ENCODE peak calls at places on chromosomes 6 and 20, in seven cellular contexts. A is IMR-90, P is K562, Q is GM12878, U is H1, L is HepG2, J is endothelial cell of umbilical vein. Z is an unnamed sample.

GRCh38 chr6:1593958-1594314 is 15.8 kb upstream of the FOXC1 start:
- DNase-seq in Q (no peak), A (no peak), J (no peak), L (no peak), U (no peak), P (no peak), Z (no peak)

GRCh38 chr6:12749531-12750379 is 33.2 kb downstream of the PHACTR1 start:
- DNase-seq in L (no peak), P (no peak), J (no peak), U (peak), A (no peak), Q (no peak), Z (no peak)

GRCh38 chr6:167851349-167851952 is 24.7 kb downstream of the AFDN start:
- DNase-seq in P (no peak), U (no peak), L (no peak), Q (no peak), J (no peak), A (no peak), Z (no peak)

GRCh38 chr6:17013701-17014100 is 88.1 kb upstream of the STMND1 start:
- DNase-seq in P (no peak), A (peak), Q (no peak), U (no peak), J (peak), L (no peak), Z (no peak)

GRCh38 chr20:56974499-56975250 is 291.8 kb downstream of the BMP7 start:
- DNase-seq in P (peak), J (no peak), L (peak), A (peak), Q (no peak), U (peak), Z (peak)

GRCh38 chr20:33423141-33423834 is 20.3 kb downstream of the SNTA1 start:
- DNase-seq in U (no peak), L (no peak), J (no peak), Q (no peak), A (peak), P (peak), Z (no peak)

GRCh38 chr6:142316791-142317368 is 15.1 kb downstream of the ADGRG6 start:
- DNase-seq in L (no peak), U (no peak), A (no peak), P (no peak), Q (no peak), J (no peak), Z (no peak)

GRCh38 chr6:149723771-149724417 is 6.0 kb upstream of the LATS1 start:
- DNase-seq in Q (no peak), P (peak), U (no peak), J (peak), A (peak), L (peak), Z (peak)

GRCh38 chr6:52672422-52673025 is 1.6 kb downstream of the TMEM14A start:
- DNase-seq in L (no peak), Q (no peak), J (no peak), A (peak), U (no peak), P (peak), Z (peak)

GRCh38 chr20:36408219-36408618 is 102.1 kb downstream of the DLGAP4 start:
- DNase-seq in J (peak), P (no peak), U (no peak), L (peak), Q (no peak), A (peak), Z (no peak)

GRCh38 chr20:45933231-45934045 is 1.0 kb upstream of the PCIF1 start:
- DNase-seq in L (peak), U (peak), J (peak), A (peak), P (peak), Q (peak), Z (peak)

GRCh38 chr6:145139451-145139850 is 595.9 kb downstream of the EPM2A start:
- DNase-seq in A (peak), J (no peak), L (no peak), Q (no peak), P (no peak), U (no peak), Z (no peak)

GRCh38 chr6:33075568-33076405 is at the start of gene HLA-DPB1:
- DNase-seq in L (peak), A (peak), Q (peak), U (no peak), P (peak), J (peak), Z (peak)

GRCh38 chr6:88708197-88708744 is 255.1 kb downstream of the RNGTT start:
- DNase-seq in P (no peak), L (peak), A (no peak), U (no peak), J (no peak), Q (no peak), Z (no peak)

GRCh38 chr6:157493576-157493975 is 112.6 kb downstream of the ZDHHC14 start:
- DNase-seq in Q (no peak), A (no peak), L (no peak), J (no peak), U (no peak), P (no peak), Z (no peak)

GRCh38 chr20:21342656-21343345 is 39.7 kb downstream of the XRN2 start:
- DNase-seq in A (peak), U (no peak), J (peak), L (no peak), P (no peak), Q (no peak), Z (no peak)

GRCh38 chr6:107704377-107705013 is 119.6 kb downstream of the SCML4 start:
- DNase-seq in J (peak), L (peak), A (peak), U (no peak), Q (no peak), P (peak), Z (peak)

GRCh38 chr20:9302073-9302425 is 212.3 kb upstream of the LAMP5 start:
- DNase-seq in A (no peak), U (no peak), P (no peak), L (no peak), Q (no peak), J (no peak), Z (no peak)

GRCh38 chr20:57071283-57071701 is 195.1 kb downstream of the BMP7 start:
- DNase-seq in J (no peak), P (no peak), A (no peak), L (no peak), U (peak), Q (no peak), Z (no peak)

GRCh38 chr20:768426-768978 is at the start of gene SLC52A3:
- DNase-seq in P (peak), A (no peak), J (no peak), U (peak), Q (no peak), L (peak), Z (peak)

GRCh38 chr20:48180637-48181036 is 395.4 kb upstream of the SULF2 start:
- DNase-seq in U (no peak), Q (no peak), J (peak), L (peak), A (peak), P (no peak), Z (no peak)

GRCh38 chr6:19153270-19153980 is 683.7 kb upstream of the ID4 start:
- DNase-seq in P (no peak), L (no peak), U (no peak), A (no peak), Q (no peak), J (no peak), Z (no peak)

GRCh38 chr6:40352006-40352405 is 235.2 kb downstream of the LRFN2 start:
- DNase-seq in U (no peak), L (no peak), J (no peak), P (no peak), A (no peak), Q (no peak), Z (no peak)

GRCh38 chr6:2197177-2197671 is 48.2 kb downstream of the GMDS start:
- DNase-seq in Q (no peak), L (no peak), A (peak), J (peak), U (no peak), P (no peak), Z (peak)

GRCh38 chr20:53750827-53751393 is 157.3 kb upstream of the ZNF217 start:
- DNase-seq in U (no peak), Q (peak), A (peak), L (no peak), P (no peak), J (peak), Z (no peak)

GRCh38 chr20:53753880-53754459 is 160.3 kb upstream of the ZNF217 start:
- DNase-seq in U (no peak), L (peak), P (no peak), A (no peak), Q (no peak), J (no peak), Z (no peak)

GRCh38 chr20:53752583-53752970 is 158.9 kb upstream of the ZNF217 start:
- DNase-seq in A (no peak), J (no peak), P (no peak), Q (no peak), L (no peak), U (no peak), Z (no peak)

GRCh38 chr20:53751394-53752368 is 158.0 kb upstream of the ZNF217 start:
- DNase-seq in Q (peak), J (peak), P (no peak), A (no peak), L (no peak), U (no peak), Z (no peak)

GRCh38 chr20:53752971-53753879 is 159.6 kb upstream of the ZNF217 start:
- DNase-seq in Q (no peak), J (no peak), U (no peak), A (peak), L (no peak), P (peak), Z (no peak)
- TF ChIP-seq POLR2A in Q (no peak), J (no peak), U (peak), A (peak), L (no peak), P (peak), Z (no peak)

GRCh38 chr6:125957845-125958244 is 1.3 kb downstream of the HINT3 start:
- DNase-seq in U (no peak), J (peak), Q (no peak), P (peak), L (peak), A (peak), Z (no peak)
- H3K9ac ChIP-seq in U (no peak), J (no peak), Q (peak), P (peak), L (peak), A (no peak), Z (no peak)

GRCh38 chr6:35494161-35494563 is 2.7 kb downstream of the TEAD3 start:
- DNase-seq in L (no peak), P (no peak), Q (no peak), J (peak), U (no peak), A (peak), Z (no peak)

GRCh38 chr6:35497571-35498406 is 910 bp upstream of the TEAD3 start:
- DNase-seq in A (peak), P (peak), Q (no peak), U (peak), L (peak), J (peak), Z (no peak)

GRCh38 chr6:35495258-35496035 is 1.4 kb downstream of the TEAD3 start:
- DNase-seq in J (no peak), U (no peak), L (no peak), Q (no peak), A (peak), P (no peak), Z (no peak)

GRCh38 chr6:35496851-35497570 is at the start of gene TEAD3:
- DNase-seq in U (no peak), A (peak), J (no peak), P (peak), L (peak), Q (no peak), Z (no peak)

GRCh38 chr6:35496036-35496850 is 636 bp downstream of the TEAD3 start:
- DNase-seq in U (no peak), L (peak), P (peak), A (no peak), J (no peak), Q (no peak), Z (no peak)
- TF ChIP-seq POLR2A in U (no peak), L (no peak), P (no peak), A (no peak), J (no peak), Q (no peak), Z (no peak)

GRCh38 chr20:53622247-53623114 is 28.8 kb upstream of the ZNF217 start:
- DNase-seq in A (no peak), U (no peak), Q (peak), J (no peak), L (peak), P (no peak), Z (no peak)
- H3K9ac ChIP-seq in A (peak), U (no peak), Q (peak), J (peak), L (peak), P (peak), Z (peak)

Z was measured in HCT116.